ENCODE peak calls at places on chromosomes 7 and 10, in eight cellular contexts. S, B, Z, F, M, Q, R and K are unnamed samples.

GRCh38 chr10:18158698-18159342 is 18.6 kb downstream of the CACNB2 start:
- DNase-seq in S (no peak), B (no peak), Z (peak), F (no peak), M (no peak), Q (no peak), R (no peak), K (no peak)

GRCh38 chr10:78549536-78549935 is 515.9 kb downstream of the RPS24 start:
- DNase-seq in S (no peak), B (no peak), Z (no peak), F (no peak), M (no peak), Q (no peak), R (no peak), K (no peak)

GRCh38 chr7:50359995-50360925 is 55.7 kb downstream of the IKZF1 start:
- DNase-seq in S (no peak), B (peak), Z (no peak), F (peak), M (no peak), Q (no peak), R (peak), K (no peak)

GRCh38 chr7:46357851-46358250 is 436.8 kb upstream of the IGFBP3 start:
- DNase-seq in S (no peak), B (no peak), Z (no peak), F (no peak), M (no peak), Q (no peak), R (no peak), K (no peak)

GRCh38 chr7:734214-734613 is 7.1 kb upstream of the PRKAR1B start:
- DNase-seq in S (no peak), B (no peak), Z (no peak), F (no peak), M (no peak), Q (no peak), R (no peak), K (no peak)

GRCh38 chr7:73521636-73522080 is 435 bp downstream of the BAZ1B start:
- DNase-seq in S (peak), B (no peak), Z (no peak), F (no peak), M (peak), Q (no peak), R (peak), K (peak)

GRCh38 chr7:29946428-29947186 is 43.0 kb downstream of the SCRN1 start:
- DNase-seq in S (no peak), B (no peak), Z (peak), F (no peak), M (no peak), Q (no peak), R (no peak), K (no peak)

GRCh38 chr10:77404801-77405200 is 232.8 kb downstream of the KCNMA1 start:
- DNase-seq in S (no peak), B (no peak), Z (no peak), F (no peak), M (no peak), Q (no peak), R (no peak), K (no peak)

GRCh38 chr7:152399344-152399743 is 36.5 kb downstream of the KMT2C start:
- DNase-seq in S (no peak), B (no peak), Z (no peak), F (no peak), M (no peak), Q (no peak), R (no peak), K (no peak)

GRCh38 chr7:16744518-16745250 is 8.9 kb upstream of the TSPAN13 start:
- DNase-seq in S (no peak), B (no peak), Z (no peak), F (no peak), M (no peak), Q (no peak), R (no peak), K (no peak)

GRCh38 chr10:28684986-28685580 is 7.8 kb downstream of the BAMBI start:
- DNase-seq in S (no peak), B (no peak), Z (peak), F (no peak), M (no peak), Q (no peak), R (no peak), K (no peak)

GRCh38 chr10:22986771-22987542 is 59.1 kb downstream of the ARMC3 start:
- DNase-seq in S (no peak), B (no peak), Z (peak), F (no peak), M (no peak), Q (peak), R (no peak), K (no peak)

GRCh38 chr7:127798769-127799372 is 146.9 kb downstream of the SND1 start:
- DNase-seq in S (no peak), B (no peak), Z (no peak), F (no peak), M (no peak), Q (no peak), R (no peak), K (no peak)

GRCh38 chr10:6342091-6342490 is 139.4 kb downstream of the PFKFB3 start:
- DNase-seq in S (no peak), B (no peak), Z (no peak), F (no peak), M (no peak), Q (no peak), R (no peak), K (no peak)

GRCh38 chr7:93044147-93044810 is 73.5 kb downstream of the SAMD9 start:
- DNase-seq in S (no peak), B (no peak), Z (no peak), F (no peak), M (peak), Q (no peak), R (no peak), K (no peak)

GRCh38 chr10:37727491-37728352 is 129.7 kb downstream of the ZNF248 start:
- DNase-seq in S (no peak), B (no peak), Z (no peak), F (no peak), M (no peak), Q (no peak), R (no peak), K (no peak)

GRCh38 chr7:99142727-99143521 is 984 bp downstream of the SMURF1 start:
- DNase-seq in S (peak), B (peak), Z (peak), F (peak), M (peak), Q (peak), R (peak), K (no peak)

GRCh38 chr10:24722676-24723385 is 856 bp downstream of the ARHGAP21 start:
- DNase-seq in S (peak), B (peak), Z (peak), F (no peak), M (peak), Q (peak), R (peak), K (no peak)

GRCh38 chr10:57696641-57697040 is 571.1 kb downstream of the IPMK start:
- DNase-seq in S (no peak), B (no peak), Z (peak), F (peak), M (no peak), Q (peak), R (no peak), K (no peak)

GRCh38 chr7:157224627-157225026 is 85.9 kb downstream of the UBE3C start:
- DNase-seq in S (no peak), B (no peak), Z (peak), F (no peak), M (no peak), Q (no peak), R (no peak), K (no peak)

GRCh38 chr7:106858618-106859532 is 6.2 kb upstream of the PIK3CG start:
- DNase-seq in S (no peak), B (no peak), Z (peak), F (no peak), M (no peak), Q (no peak), R (no peak), K (no peak)

GRCh38 chr10:58781873-58782488 is 269.3 kb downstream of the BICC1 start:
- DNase-seq in S (peak), B (no peak), Z (peak), F (no peak), M (peak), Q (peak), R (no peak), K (no peak)

GRCh38 chr7:47635091-47636090 is 53.5 kb upstream of the TNS3 start:
- DNase-seq in S (no peak), B (no peak), Z (peak), F (no peak), M (no peak), Q (peak), R (no peak), K (no peak)

GRCh38 chr10:78706256-78706655 is 362.5 kb upstream of the ZMIZ1 start:
- DNase-seq in S (no peak), B (no peak), Z (peak), F (no peak), M (no peak), Q (no peak), R (no peak), K (no peak)

GRCh38 chr10:70677620-70678249 is 5.4 kb downstream of the ADAMTS14 start:
- DNase-seq in S (no peak), B (no peak), Z (no peak), F (no peak), M (no peak), Q (no peak), R (no peak), K (no peak)

GRCh38 chr7:12909483-12909882 is 222.1 kb downstream of the ARL4A start:
- DNase-seq in S (no peak), B (no peak), Z (peak), F (no peak), M (no peak), Q (no peak), R (no peak), K (no peak)

GRCh38 chr7:158655931-158656441 is 48.6 kb downstream of the NCAPG2 start:
- DNase-seq in S (no peak), B (no peak), Z (no peak), F (no peak), M (no peak), Q (no peak), R (peak), K (no peak)

GRCh38 chr7:16801111-16801542 is 3.7 kb downstream of the AGR2 start:
- DNase-seq in S (no peak), B (no peak), Z (peak), F (no peak), M (peak), Q (peak), R (no peak), K (peak)

GRCh38 chr7:94330474-94331027 is 64.1 kb upstream of the COL1A2 start:
- DNase-seq in S (no peak), B (no peak), Z (no peak), F (no peak), M (no peak), Q (no peak), R (no peak), K (no peak)

GRCh38 chr7:142767451-142767850 is 3.3 kb upstream of the PRSS2 start:
- DNase-seq in S (no peak), B (no peak), Z (no peak), F (no peak), M (no peak), Q (no peak), R (no peak), K (no peak)